ENCODE peak calls at places on chromosome 4, in nine cellular contexts. C is cardiac fibroblast; R is NCI-H146; Q is stomach; P is NCI-H1105 treated with DMSO at 0.1 percent for 48 hours; S is AG08396; F is brain microvascular endothelial cell; Z is sigmoid colon; G is activated CD8-positive, alpha-beta T cell treated with anti-CD3 and anti-CD28 coated beads, Interleukin-2, amount 10 ng/mL, durations not matched to agents 7 days and 5 days. Y is an unnamed sample.

GRCh38 chr4:159764343-159764952 is 661.6 kb downstream of the RAPGEF2 start:
- DNase-seq in Q (no peak), G (no peak), F (peak), C (peak), Z (no peak), P (peak), S (peak), R (peak), Y (no peak)

GRCh38 chr4:77843628-77844027 is 19.0 kb upstream of the MRPL1 start:
- DNase-seq in P (no peak), S (no peak), G (no peak), Q (no peak), Z (no peak), F (no peak), C (no peak), R (no peak), Y (no peak)

GRCh38 chr4:83219344-83219990 is 65.1 kb downstream of the COQ2 start:
- DNase-seq in Z (no peak), P (peak), Q (peak), C (no peak), R (peak), G (peak), F (no peak), S (no peak), Y (no peak)

GRCh38 chr4:77002321-77002720 is 52.8 kb downstream of the SEPTIN11 start:
- DNase-seq in Z (no peak), F (no peak), S (no peak), R (no peak), G (no peak), C (peak), Q (no peak), P (no peak), Y (no peak)

GRCh38 chr4:3268395-3269104 is 19.6 kb downstream of the MSANTD1 start:
- DNase-seq in G (no peak), Z (peak), R (no peak), P (no peak), F (no peak), Q (peak), C (no peak), S (no peak), Y (no peak)

GRCh38 chr4:105556175-105556574 is 3.8 kb downstream of the ARHGEF38 start:
- DNase-seq in S (no peak), C (no peak), Q (no peak), G (no peak), P (no peak), R (no peak), F (no peak), Z (no peak), Y (no peak)

GRCh38 chr4:101230806-101231426 is 116.4 kb downstream of the PPP3CA start:
- DNase-seq in P (no peak), R (no peak), F (no peak), G (no peak), C (peak), Z (no peak), Q (no peak), S (no peak), Y (no peak)

GRCh38 chr4:80209302-80209701 is 12.0 kb downstream of the PRDM8 start:
- DNase-seq in Z (no peak), P (no peak), C (no peak), R (no peak), G (no peak), F (no peak), Q (no peak), S (no peak), Y (no peak)

GRCh38 chr4:141630854-141631253 is 5.5 kb upstream of the IL15 start:
- DNase-seq in C (no peak), G (no peak), Q (no peak), R (no peak), Z (no peak), F (no peak), S (no peak), P (no peak), Y (no peak)

GRCh38 chr4:153428816-153429592 is 37.2 kb upstream of the TMEM131L start:
- DNase-seq in P (no peak), C (no peak), G (peak), Q (no peak), F (no peak), S (no peak), Z (peak), R (no peak), Y (no peak)

GRCh38 chr4:166501941-166502382 is 628.9 kb downstream of the TLL1 start:
- DNase-seq in S (no peak), Z (no peak), G (no peak), Q (no peak), P (no peak), R (no peak), F (peak), C (peak), Y (no peak)

GRCh38 chr4:71559957-71560541 is 221.2 kb downstream of the SLC4A4 start:
- DNase-seq in C (peak), S (no peak), Q (no peak), Z (no peak), R (no peak), F (peak), G (no peak), P (no peak), Y (no peak)

GRCh38 chr4:148089624-148090023 is 352.6 kb downstream of the NR3C2 start:
- DNase-seq in C (no peak), Q (no peak), Z (no peak), R (no peak), G (no peak), F (no peak), P (no peak), S (no peak), Y (no peak)

GRCh38 chr4:72631296-72631695 is 62.3 kb upstream of the ADAMTS3 start:
- DNase-seq in R (no peak), G (no peak), C (peak), P (no peak), Q (no peak), S (peak), Z (peak), F (peak), Y (no peak)

GRCh38 chr4:5734841-5735240 is 23.8 kb downstream of the EVC start:
- DNase-seq in R (no peak), Z (no peak), S (no peak), F (no peak), Q (no peak), G (no peak), C (no peak), P (no peak), Y (no peak)

GRCh38 chr4:94406668-94407437 is 44.9 kb upstream of the PDLIM5 start:
- DNase-seq in P (peak), R (peak), Q (peak), G (peak), F (peak), Z (peak), S (peak), C (peak), Y (peak)

GRCh38 chr4:56739104-56739777 is 58.1 kb upstream of the HOPX start:
- DNase-seq in Z (no peak), Q (no peak), F (no peak), C (peak), G (no peak), S (no peak), P (no peak), R (no peak), Y (no peak)

GRCh38 chr4:95044204-95044848 is 286.6 kb downstream of the BMPR1B start:
- DNase-seq in S (no peak), P (no peak), R (no peak), Z (no peak), G (no peak), Q (no peak), C (no peak), F (no peak), Y (no peak)

GRCh38 chr4:8540072-8540471 is 40.1 kb upstream of the GPR78 start:
- DNase-seq in S (no peak), Q (no peak), R (no peak), P (no peak), F (no peak), G (no peak), Z (peak), C (no peak), Y (no peak)

GRCh38 chr4:3285558-3286334 is 7.1 kb upstream of the RGS12 start:
- DNase-seq in S (peak), Q (peak), P (no peak), Z (no peak), C (peak), R (no peak), F (no peak), G (peak), Y (no peak)

GRCh38 chr4:141169391-141169790 is 36.1 kb upstream of the RNF150 start:
- DNase-seq in F (no peak), P (no peak), Z (no peak), S (no peak), G (no peak), Q (no peak), R (no peak), C (no peak), Y (no peak)

GRCh38 chr4:786861-787300 is 39.0 kb downstream of the CPLX1 start:
- DNase-seq in G (peak), R (no peak), Z (peak), C (no peak), F (no peak), S (no peak), P (no peak), Q (no peak), Y (no peak)

GRCh38 chr4:3791910-3792542 is 25.8 kb downstream of the ADRA2C start:
- DNase-seq in R (no peak), G (peak), P (no peak), S (peak), Z (no peak), C (peak), Q (peak), F (peak), Y (no peak)

GRCh38 chr4:79650794-79651431 is 242.9 kb upstream of the GK2 start:
- DNase-seq in P (no peak), S (no peak), G (no peak), C (peak), Z (no peak), Q (no peak), R (peak), F (peak), Y (no peak)

GRCh38 chr4:10186228-10187214 is 69.9 kb upstream of the WDR1 start:
- DNase-seq in G (no peak), C (peak), S (no peak), Q (no peak), P (peak), R (no peak), Z (no peak), F (no peak), Y (no peak)

GRCh38 chr4:109588176-109588575 is 28.1 kb downstream of the MCUB start:
- DNase-seq in S (no peak), R (no peak), Q (no peak), F (no peak), Z (no peak), G (peak), P (no peak), C (peak), Y (no peak)

GRCh38 chr4:83516042-83516772 is 19.7 kb upstream of the GPAT3 start:
- DNase-seq in R (no peak), F (peak), Q (no peak), P (no peak), G (no peak), S (peak), Z (no peak), C (peak), Y (no peak)

GRCh38 chr4:86043755-86044592 is 315.9 kb downstream of the MAPK10 start:
- DNase-seq in F (peak), S (peak), Q (no peak), P (peak), Z (no peak), C (peak), G (peak), R (no peak), Y (no peak)

GRCh38 chr4:8173641-8174242 is 15.1 kb upstream of the ABLIM2 start:
- DNase-seq in P (no peak), S (no peak), Q (no peak), G (no peak), R (no peak), C (no peak), F (no peak), Z (no peak), Y (no peak)

GRCh38 chr4:18593297-18594002 is 571.9 kb upstream of the LCORL start:
- DNase-seq in C (peak), F (peak), G (peak), Q (peak), R (peak), Z (peak), S (peak), P (peak), Y (peak)

GRCh38 chr4:151862766-151863165 is 102.0 kb upstream of the GATB start:
- DNase-seq in P (no peak), Q (no peak), C (peak), S (no peak), R (no peak), G (no peak), Z (no peak), F (peak), Y (no peak)

GRCh38 chr4:80475236-80475635 is 139.7 kb downstream of the CFAP299 start:
- DNase-seq in F (no peak), S (no peak), Z (no peak), P (no peak), G (no peak), R (no peak), Q (no peak), C (no peak), Y (no peak)

GRCh38 chr4:5719329-5720055 is 8.5 kb downstream of the EVC start:
- DNase-seq in P (no peak), C (no peak), S (no peak), Z (no peak), G (no peak), Q (no peak), F (no peak), R (no peak), Y (no peak)

GRCh38 chr4:117327491-117327890 is 242.1 kb upstream of the TRAM1L1 start:
- DNase-seq in C (no peak), Z (no peak), S (no peak), Q (no peak), F (no peak), P (no peak), R (no peak), G (no peak), Y (no peak)

GRCh38 chr4:32140636-32141035 is 1420.5 kb downstream of the PCDH7 start:
- DNase-seq in F (peak), G (no peak), Z (no peak), Q (no peak), S (no peak), P (no peak), C (peak), R (peak), Y (no peak)